ENCODE peak calls at places on chromosomes 1 and 21, in eight cellular contexts. One of them, this sample, is unnamed.

GRCh38 chr1:1308756-1309524 is 543 bp downstream of the PUSL1 start:
- DNase-seq in tibial nerve: no peak
- DNase-seq in endothelial cell of umbilical vein: peak; percentile 17
- DNase-seq in A549: no peak
- DNase-seq in uterus: no peak
- DNase-seq in heart left ventricle: no peak
- DNase-seq in H54: no peak
- DNase-seq in IMR-90: no peak
- DNase-seq in this sample: no peak

GRCh38 chr1:36663772-36664430 is 181.2 kb upstream of the CSF3R start:
- DNase-seq in tibial nerve: no peak
- DNase-seq in endothelial cell of umbilical vein: no peak
- DNase-seq in A549: no peak
- DNase-seq in uterus: no peak
- DNase-seq in heart left ventricle: no peak
- DNase-seq in H54: no peak
- DNase-seq in IMR-90: no peak
- DNase-seq in this sample: no peak

GRCh38 chr1:66265796-66266195 is 268.2 kb upstream of the SGIP1 start:
- DNase-seq in tibial nerve: no peak
- DNase-seq in endothelial cell of umbilical vein: peak; percentile 83
- DNase-seq in A549: no peak
- DNase-seq in uterus: no peak
- DNase-seq in heart left ventricle: no peak
- DNase-seq in H54: no peak
- DNase-seq in IMR-90: no peak
- DNase-seq in this sample: peak; percentile 24

GRCh38 chr21:34526618-34527290 is 14.7 kb upstream of the KCNE1 start:
- DNase-seq in tibial nerve: peak; percentile 76
- DNase-seq in endothelial cell of umbilical vein: peak; percentile 99
- DNase-seq in A549: peak; percentile 78
- DNase-seq in uterus: peak; percentile 77
- DNase-seq in heart left ventricle: peak; percentile 92
- DNase-seq in H54: peak; percentile 78
- DNase-seq in IMR-90: peak; percentile 100
- DNase-seq in this sample: peak; percentile 33

GRCh38 chr1:173506437-173506836 is 29.3 kb downstream of the PRDX6 start:
- DNase-seq in tibial nerve: no peak
- DNase-seq in endothelial cell of umbilical vein: no peak
- DNase-seq in A549: peak; percentile 20
- DNase-seq in uterus: no peak
- DNase-seq in heart left ventricle: no peak
- DNase-seq in H54: peak; percentile 18
- DNase-seq in IMR-90: no peak
- DNase-seq in this sample: no peak

GRCh38 chr1:17118706-17119075 is 560 bp downstream of the PADI2 start:
- DNase-seq in tibial nerve: no peak
- DNase-seq in endothelial cell of umbilical vein: no peak
- DNase-seq in A549: no peak
- DNase-seq in uterus: no peak
- DNase-seq in heart left ventricle: no peak
- DNase-seq in H54: no peak
- DNase-seq in IMR-90: no peak
- DNase-seq in this sample: no peak

GRCh38 chr1:110478886-110479285 is 27.9 kb downstream of the PROK1 start:
- DNase-seq in tibial nerve: no peak
- DNase-seq in endothelial cell of umbilical vein: no peak
- DNase-seq in A549: no peak
- DNase-seq in uterus: no peak
- DNase-seq in heart left ventricle: no peak
- DNase-seq in H54: no peak
- DNase-seq in IMR-90: no peak
- DNase-seq in this sample: no peak

GRCh38 chr1:224262373-224263054 is 67.5 kb downstream of the NVL start:
- DNase-seq in tibial nerve: no peak
- DNase-seq in endothelial cell of umbilical vein: peak; percentile 89
- DNase-seq in A549: no peak
- DNase-seq in uterus: no peak
- DNase-seq in heart left ventricle: no peak
- DNase-seq in H54: no peak
- DNase-seq in IMR-90: peak; percentile 25
- DNase-seq in this sample: no peak

GRCh38 chr1:116334015-116334547 is 39.0 kb upstream of the ATP1A1 start:
- DNase-seq in tibial nerve: no peak
- DNase-seq in endothelial cell of umbilical vein: peak; percentile 49
- DNase-seq in A549: no peak
- DNase-seq in uterus: no peak
- DNase-seq in heart left ventricle: peak; percentile 70
- DNase-seq in H54: peak; percentile 37
- DNase-seq in IMR-90: peak; percentile 30
- DNase-seq in this sample: no peak

GRCh38 chr1:65255088-65256050 is 54.0 kb upstream of the DNAJC6 start:
- DNase-seq in tibial nerve: no peak
- DNase-seq in endothelial cell of umbilical vein: peak; percentile 50
- DNase-seq in A549: no peak
- DNase-seq in uterus: no peak
- DNase-seq in heart left ventricle: no peak
- DNase-seq in H54: no peak
- DNase-seq in IMR-90: no peak
- DNase-seq in this sample: no peak

GRCh38 chr1:65250826-65251225 is 58.5 kb upstream of the DNAJC6 start:
- DNase-seq in tibial nerve: no peak
- DNase-seq in endothelial cell of umbilical vein: no peak
- DNase-seq in A549: no peak
- DNase-seq in uterus: no peak
- DNase-seq in heart left ventricle: no peak
- DNase-seq in H54: no peak
- DNase-seq in IMR-90: no peak
- DNase-seq in this sample: no peak

GRCh38 chr1:65253800-65254319 is 55.5 kb upstream of the DNAJC6 start:
- DNase-seq in tibial nerve: no peak
- DNase-seq in endothelial cell of umbilical vein: peak; percentile 11
- DNase-seq in A549: peak; percentile 9
- DNase-seq in uterus: no peak
- DNase-seq in heart left ventricle: no peak
- DNase-seq in H54: no peak
- DNase-seq in IMR-90: no peak
- DNase-seq in this sample: no peak

GRCh38 chr1:65256860-65257719 is 52.3 kb upstream of the DNAJC6 start:
- DNase-seq in tibial nerve: no peak
- DNase-seq in endothelial cell of umbilical vein: no peak
- DNase-seq in A549: no peak
- DNase-seq in uterus: no peak
- DNase-seq in heart left ventricle: no peak
- DNase-seq in H54: no peak
- DNase-seq in IMR-90: no peak
- DNase-seq in this sample: no peak

DNA sequence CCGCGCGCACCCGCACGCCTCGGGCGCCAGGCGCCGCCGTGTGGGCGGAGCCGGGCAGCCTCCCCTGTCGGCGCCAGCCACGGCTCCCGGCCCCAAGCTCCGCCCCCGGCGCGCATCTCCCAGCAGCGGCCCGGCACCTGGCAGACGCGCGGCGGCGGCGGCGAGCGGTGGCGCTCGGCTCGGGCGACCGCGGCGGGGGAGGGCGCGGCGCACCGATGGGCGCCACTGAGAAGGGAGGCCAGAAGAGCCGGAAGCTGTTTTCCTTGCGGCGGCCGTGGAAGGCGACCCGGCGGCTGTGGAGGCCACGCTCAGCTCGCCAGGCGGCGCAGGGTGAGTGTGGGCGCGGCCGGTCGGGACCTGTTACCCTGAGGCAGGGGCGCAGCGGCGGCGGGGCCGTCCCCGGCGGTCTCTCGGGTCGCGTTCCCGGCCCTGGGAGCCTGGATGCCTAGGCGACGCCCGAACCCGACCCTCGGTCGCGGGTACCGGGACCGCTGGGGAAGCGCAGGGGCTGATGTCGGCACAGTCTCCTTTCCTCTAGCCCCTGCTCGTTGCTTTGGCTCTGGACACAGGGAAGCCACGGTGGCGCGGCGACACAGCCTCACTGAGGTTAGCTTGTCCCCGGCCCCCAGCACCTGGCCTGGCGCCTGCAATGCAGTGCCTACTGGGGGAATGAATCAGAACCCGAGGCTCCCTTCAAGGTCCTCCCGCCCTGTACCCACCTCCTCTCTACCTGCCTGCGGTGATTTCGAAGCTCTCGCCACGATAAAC is 54.8 kb upstream of the DNAJC6 start:
- DNase-seq in tibial nerve: peak; percentile 40
- DNase-seq in endothelial cell of umbilical vein: peak; percentile 57
- DNase-seq in A549: peak; percentile 61
- DNase-seq in uterus: peak; percentile 56
- DNase-seq in heart left ventricle: peak; percentile 81
- DNase-seq in H54: peak; percentile 91
- DNase-seq in IMR-90: peak; percentile 30
- DNase-seq in this sample: peak; percentile 52
- TF ChIP-seq POLR2A in tibial nerve: peak; percentile 69
- TF ChIP-seq POLR2A in endothelial cell of umbilical vein: no peak
- TF ChIP-seq POLR2A in A549: peak; percentile 62
- TF ChIP-seq POLR2A in uterus: peak; percentile 71
- TF ChIP-seq POLR2A in heart left ventricle: no peak
- TF ChIP-seq POLR2A in H54: peak; percentile 73
- TF ChIP-seq POLR2A in IMR-90: no peak
- TF ChIP-seq POLR2A in this sample: peak; percentile 64

DNA sequence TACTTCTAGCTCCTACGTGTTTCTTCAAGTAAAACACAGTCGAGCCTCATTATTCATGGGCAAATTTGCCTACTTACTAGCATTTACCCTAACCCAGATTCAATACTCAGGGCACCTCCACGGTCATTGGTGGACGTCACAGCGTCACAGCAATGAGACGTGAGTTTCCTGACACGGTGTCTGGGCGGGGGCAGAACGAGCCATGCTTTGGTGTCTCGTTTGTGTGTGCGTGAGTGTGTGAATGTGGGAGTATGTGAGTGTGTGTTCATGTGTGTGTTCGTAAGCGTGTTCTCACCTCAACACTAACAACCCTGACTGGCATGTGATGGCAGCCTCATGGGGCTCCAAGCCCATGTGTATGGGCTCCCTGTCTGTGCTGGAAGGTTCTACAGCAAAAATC is 17.5 kb upstream of the COL18A1 start:
- DNase-seq in tibial nerve: no peak
- DNase-seq in endothelial cell of umbilical vein: no peak
- DNase-seq in A549: no peak
- DNase-seq in uterus: peak; percentile 18
- DNase-seq in heart left ventricle: no peak
- DNase-seq in H54: no peak
- DNase-seq in IMR-90: no peak
- DNase-seq in this sample: no peak
- TF ChIP-seq POLR2A in tibial nerve: no peak
- TF ChIP-seq POLR2A in endothelial cell of umbilical vein: no peak
- TF ChIP-seq POLR2A in A549: no peak
- TF ChIP-seq POLR2A in uterus: no peak
- TF ChIP-seq POLR2A in heart left ventricle: no peak
- TF ChIP-seq POLR2A in H54: no peak
- TF ChIP-seq POLR2A in IMR-90: no peak
- TF ChIP-seq POLR2A in this sample: no peak

GRCh38 chr1:208217774-208218173 is 26.4 kb downstream of the PLXNA2 start:
- DNase-seq in tibial nerve: no peak
- DNase-seq in endothelial cell of umbilical vein: no peak
- DNase-seq in A549: no peak
- DNase-seq in uterus: peak; percentile 44
- DNase-seq in heart left ventricle: no peak
- DNase-seq in H54: no peak
- DNase-seq in IMR-90: no peak
- DNase-seq in this sample: no peak

GRCh38 chr1:208218237-208219097 is 25.7 kb downstream of the PLXNA2 start:
- DNase-seq in tibial nerve: no peak
- DNase-seq in endothelial cell of umbilical vein: no peak
- DNase-seq in A549: no peak
- DNase-seq in uterus: peak; percentile 53
- DNase-seq in heart left ventricle: no peak
- DNase-seq in H54: no peak
- DNase-seq in IMR-90: no peak
- DNase-seq in this sample: no peak

GRCh38 chr1:208215393-208215792 is 28.8 kb downstream of the PLXNA2 start:
- DNase-seq in tibial nerve: no peak
- DNase-seq in endothelial cell of umbilical vein: no peak
- DNase-seq in A549: no peak
- DNase-seq in uterus: no peak
- DNase-seq in heart left ventricle: no peak
- DNase-seq in H54: no peak
- DNase-seq in IMR-90: no peak
- DNase-seq in this sample: no peak

GRCh38 chr1:208216062-208216461 is 28.1 kb downstream of the PLXNA2 start:
- DNase-seq in tibial nerve: no peak
- DNase-seq in endothelial cell of umbilical vein: no peak
- DNase-seq in A549: no peak
- DNase-seq in uterus: no peak
- DNase-seq in heart left ventricle: no peak
- DNase-seq in H54: no peak
- DNase-seq in IMR-90: peak; percentile 75
- DNase-seq in this sample: no peak

DNA sequence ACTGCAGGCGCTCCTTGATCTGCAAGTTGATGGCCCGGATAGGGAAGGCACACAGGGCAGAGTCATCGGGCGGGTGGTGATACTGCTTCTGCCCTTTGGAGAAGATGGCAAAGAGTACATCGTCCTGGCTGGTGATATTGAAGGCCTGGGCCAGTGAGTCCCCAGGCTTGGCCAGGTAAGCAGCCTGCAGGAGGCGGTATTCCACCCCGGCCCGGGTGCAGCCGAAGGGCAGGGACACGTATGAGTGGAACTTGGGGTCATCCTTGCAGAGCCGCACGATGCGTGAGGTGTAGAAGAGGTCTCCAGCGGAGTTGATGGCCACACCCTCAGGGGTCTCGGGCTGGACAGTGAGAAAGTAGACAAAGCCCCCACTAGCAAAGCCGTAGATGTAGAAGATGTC is 27.4 kb downstream of the PLXNA2 start:
- DNase-seq in tibial nerve: no peak
- DNase-seq in endothelial cell of umbilical vein: no peak
- DNase-seq in A549: no peak
- DNase-seq in uterus: no peak
- DNase-seq in heart left ventricle: no peak
- DNase-seq in H54: no peak
- DNase-seq in IMR-90: no peak
- DNase-seq in this sample: no peak
- TF ChIP-seq POLR2A in tibial nerve: no peak
- TF ChIP-seq POLR2A in endothelial cell of umbilical vein: no peak
- TF ChIP-seq POLR2A in A549: no peak
- TF ChIP-seq POLR2A in uterus: no peak
- TF ChIP-seq POLR2A in heart left ventricle: no peak
- TF ChIP-seq POLR2A in H54: no peak
- TF ChIP-seq POLR2A in IMR-90: no peak
- TF ChIP-seq POLR2A in this sample: no peak

DNA sequence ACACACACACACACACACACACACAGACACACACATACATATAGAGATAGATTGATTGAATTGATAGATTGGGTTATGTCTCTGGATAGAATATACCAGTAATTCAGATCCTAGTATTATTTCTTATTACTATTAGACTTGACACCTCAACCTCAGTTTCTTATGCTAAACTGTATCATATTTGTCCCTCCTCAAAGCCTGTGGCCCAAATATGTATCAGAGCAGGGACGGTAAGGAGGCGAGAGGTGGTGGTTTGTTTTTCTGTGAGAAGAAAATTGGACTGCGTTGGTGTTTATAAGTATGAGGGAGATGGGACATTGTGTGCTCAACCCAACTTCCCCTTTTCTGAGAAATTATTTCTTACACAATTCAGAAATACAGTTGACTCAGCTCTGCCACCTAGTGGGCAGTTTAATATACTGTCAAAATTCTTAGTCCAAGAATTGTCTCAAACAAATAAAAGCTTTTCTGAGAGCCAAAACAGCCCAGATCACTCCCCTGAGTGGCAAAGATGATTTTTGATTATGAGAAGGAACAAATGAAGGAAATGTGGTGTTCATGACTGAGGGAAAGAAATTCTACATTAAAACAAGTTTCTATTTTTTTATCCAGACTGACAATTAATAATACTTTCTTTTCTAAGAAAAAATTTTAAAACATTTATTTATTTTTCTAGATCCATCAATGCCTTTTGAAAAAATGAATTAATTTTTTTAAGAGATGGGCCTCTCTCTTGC is 10.8 kb upstream of the TXNIP start:
- DNase-seq in tibial nerve: peak; percentile 91
- DNase-seq in endothelial cell of umbilical vein: peak; percentile 84
- DNase-seq in A549: peak; percentile 58
- DNase-seq in uterus: peak; percentile 89
- DNase-seq in heart left ventricle: no peak
- DNase-seq in H54: peak; percentile 40
- DNase-seq in IMR-90: peak; percentile 78
- DNase-seq in this sample: peak; percentile 72
- TF ChIP-seq POLR2A in tibial nerve: peak; percentile 94
- TF ChIP-seq POLR2A in endothelial cell of umbilical vein: no peak
- TF ChIP-seq POLR2A in A549: no peak
- TF ChIP-seq POLR2A in uterus: peak; percentile 89
- TF ChIP-seq POLR2A in heart left ventricle: peak; percentile 88
- TF ChIP-seq POLR2A in H54: no peak
- TF ChIP-seq POLR2A in IMR-90: no peak
- TF ChIP-seq POLR2A in this sample: peak; percentile 93

This sample was measured in gastrocnemius medialis.